ENCODE peak calls at places on chromosome 18, in five cellular contexts. R is progenitor cell of endocrine pancreas, W is fibroblast of mammary gland, I is PC-9, A is cardiac muscle cell. Q is an unnamed sample.

GRCh38 chr18:23943903-23944624 is 70.5 kb upstream of the TTC39C start:
- DNase-seq in A (peak; percentile 64), R (no peak), I (no peak), W (peak; percentile 34), Q (no peak)

GRCh38 chr18:23284629-23285028 is 149.3 kb downstream of the CABLES1 start:
- DNase-seq in A (no peak), W (no peak), I (no peak), R (no peak), Q (no peak)

GRCh38 chr18:54742654-54743053 is 85.6 kb upstream of the RAB27B start:
- DNase-seq in W (peak; percentile 100), I (no peak), R (no peak), A (peak; percentile 99), Q (peak; percentile 99)

GRCh38 chr18:62336618-62337017 is 11.5 kb downstream of the TNFRSF11A start:
- DNase-seq in W (no peak), R (no peak), I (no peak), A (no peak), Q (no peak)

GRCh38 chr18:31821452-31822171 is 60.9 kb upstream of the SLC25A52 start:
- DNase-seq in W (no peak), A (peak; percentile 21), R (no peak), I (no peak), Q (no peak)

GRCh38 chr18:62939433-62939832 is 224.1 kb downstream of the PHLPP1 start:
- DNase-seq in A (peak; percentile 6), R (no peak), W (no peak), I (no peak), Q (no peak)

GRCh38 chr18:7566587-7567486 is at the start of gene PTPRM:
- DNase-seq in W (peak; percentile 71), I (peak; percentile 78), A (peak; percentile 91), R (peak; percentile 75), Q (peak; percentile 79)

GRCh38 chr18:2301316-2301715 is 270.0 kb downstream of the METTL4 start:
- DNase-seq in A (no peak), R (no peak), W (no peak), I (no peak), Q (no peak)

GRCh38 chr18:5986257-5986909 is 91.1 kb upstream of the TMEM200C start:
- DNase-seq in W (no peak), R (no peak), A (no peak), I (no peak), Q (no peak)

GRCh38 chr18:48781990-48782368 is 168.8 kb downstream of the SMAD7 start:
- DNase-seq in A (no peak), I (no peak), R (no peak), W (no peak), Q (no peak)

GRCh38 chr18:31105733-31106132 is 3.5 kb upstream of the DSC2 start:
- DNase-seq in W (no peak), A (no peak), I (no peak), R (no peak), Q (no peak)

GRCh38 chr18:79851489-79851888 is 53.8 kb downstream of the KCNG2 start:
- DNase-seq in A (no peak), I (no peak), R (no peak), W (no peak), Q (no peak)

GRCh38 chr18:23143871-23144270 is 8.6 kb downstream of the CABLES1 start:
- DNase-seq in A (peak; percentile 48), R (no peak), I (no peak), W (no peak), Q (peak; percentile 27)

GRCh38 chr18:36942264-36942663 is 113.3 kb downstream of the KIAA1328 start:
- DNase-seq in W (peak; percentile 56), I (no peak), A (peak; percentile 62), R (no peak), Q (peak; percentile 54)

GRCh38 chr18:22514655-22515054 is 96.9 kb upstream of the CTAGE1 start:
- DNase-seq in A (no peak), W (no peak), R (no peak), I (no peak), Q (no peak)

GRCh38 chr18:64994370-64994769 is 756.4 kb upstream of the CDH7 start:
- DNase-seq in I (no peak), W (no peak), A (no peak), R (no peak), Q (no peak)

GRCh38 chr18:23259701-23260661 is 124.7 kb downstream of the CABLES1 start:
- DNase-seq in R (peak; percentile 29), W (peak; percentile 61), A (peak; percentile 93), I (peak; percentile 77), Q (peak; percentile 66)

GRCh38 chr18:58828399-58829121 is 36.1 kb upstream of the ZNF532 start:
- DNase-seq in R (no peak), I (no peak), A (peak; percentile 41), W (no peak), Q (no peak)

GRCh38 chr18:74796928-74797576 is 199.4 kb downstream of the ZNF407 start:
- DNase-seq in I (no peak), A (peak; percentile 50), R (no peak), W (peak; percentile 66), Q (peak; percentile 4)

GRCh38 chr18:26746284-26747130 is 119.0 kb downstream of the AQP4 start:
- DNase-seq in W (peak; percentile 26), I (no peak), R (no peak), A (peak; percentile 69), Q (peak; percentile 69)

GRCh38 chr18:11055721-11056120 is 93.6 kb downstream of the PIEZO2 start:
- DNase-seq in W (no peak), R (no peak), A (no peak), I (no peak), Q (no peak)

GRCh38 chr18:27040796-27041195 is 144.3 kb downstream of the CHST9 start:
- DNase-seq in W (no peak), R (no peak), A (no peak), I (no peak), Q (no peak)

GRCh38 chr18:72692086-72692485 is 147.9 kb upstream of the CBLN2 start:
- DNase-seq in A (no peak), I (peak; percentile 5), W (no peak), R (no peak), Q (no peak)

GRCh38 chr18:30687501-30687900 is 355.0 kb downstream of the DSC3 start:
- DNase-seq in R (no peak), W (no peak), I (no peak), A (no peak), Q (no peak)

GRCh38 chr18:62523255-62523588 is 397 bp downstream of the ZCCHC2 start:
- DNase-seq in A (no peak), W (no peak), R (peak; percentile 10), I (no peak), Q (no peak)

GRCh38 chr18:2108581-2108980 is 462.7 kb downstream of the METTL4 start:
- DNase-seq in A (no peak), R (no peak), W (peak; percentile 4), I (no peak), Q (no peak)

GRCh38 chr18:10826400-10826799 is 300.6 kb downstream of the NAPG start:
- DNase-seq in R (no peak), W (no peak), I (no peak), A (no peak), Q (no peak)

GRCh38 chr18:75574197-75574596 is 146.7 kb upstream of the SMIM21 start:
- DNase-seq in W (no peak), A (no peak), R (no peak), I (no peak), Q (no peak)

GRCh38 chr18:45365835-45366234 is 249.4 kb upstream of the SLC14A2 start:
- DNase-seq in I (no peak), R (no peak), A (no peak), W (peak; percentile 14), Q (no peak)

GRCh38 chr18:57480724-57481123 is 45.5 kb downstream of the ONECUT2 start:
- DNase-seq in I (no peak), A (no peak), W (no peak), R (no peak), Q (no peak)

GRCh38 chr18:23868341-23868740 is 146.2 kb upstream of the TTC39C start:
- DNase-seq in R (no peak), I (no peak), W (no peak), A (no peak), Q (no peak)

GRCh38 chr18:52150050-52150449 is 189.9 kb upstream of the DCC start:
- DNase-seq in I (peak; percentile 50), A (no peak), R (no peak), W (no peak), Q (peak; percentile 45)

DNA sequence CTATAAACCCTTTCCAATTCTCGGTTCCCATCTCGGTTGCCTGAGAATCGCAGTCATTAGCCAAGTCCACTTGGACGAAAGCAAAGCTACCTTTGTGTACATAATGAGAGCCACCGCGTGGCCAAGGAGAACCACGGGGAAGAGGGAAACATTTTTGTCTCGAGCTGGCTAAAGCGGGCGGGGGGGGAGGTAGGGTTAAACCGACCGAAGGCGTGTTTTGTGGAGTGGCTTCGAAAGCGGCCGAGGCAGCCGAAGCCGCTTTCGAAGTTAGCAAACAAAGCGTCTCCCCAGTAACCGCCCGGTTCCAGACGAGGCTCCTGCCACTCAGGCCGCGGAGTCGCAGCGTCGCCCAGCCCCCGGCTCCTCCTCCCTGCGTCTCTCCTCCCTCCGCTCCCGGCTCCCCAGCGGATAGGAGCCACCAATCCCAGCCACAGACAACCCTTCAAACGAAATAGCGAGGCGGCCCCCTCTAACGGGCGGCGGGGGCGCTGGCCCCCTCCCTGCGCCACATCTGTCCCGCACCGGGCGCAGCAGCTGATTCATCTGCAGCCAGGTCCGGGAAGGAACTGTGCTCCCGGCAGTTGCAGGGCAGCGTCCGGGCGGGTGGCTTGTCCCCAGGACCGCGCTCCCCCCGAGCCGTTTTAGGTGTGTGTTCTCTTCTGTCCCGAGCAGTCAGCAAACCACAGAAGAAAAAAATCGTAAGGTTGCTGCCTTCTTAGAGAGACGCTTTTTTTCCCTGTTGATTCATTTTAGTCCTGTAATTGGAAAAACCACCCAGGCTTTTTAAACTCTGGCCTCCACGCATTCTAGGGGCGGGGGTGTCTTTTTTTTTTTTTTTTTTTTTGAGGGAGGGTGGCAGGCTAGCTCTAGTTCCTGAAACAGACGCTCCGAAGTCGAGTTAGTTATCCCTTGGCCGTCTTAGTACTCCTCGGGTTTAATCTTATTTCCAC is 1.8 kb upstream of the TGIF1 start:
- DNase-seq in R (peak; percentile 90), I (peak; percentile 98), A (peak; percentile 99), W (peak; percentile 96), Q (peak; percentile 98)
- TF ChIP-seq CTCF in R (peak; percentile 24), I (no peak), A (peak; percentile 10), W (no peak), Q (no peak)

GRCh38 chr18:69590150-69590549 is 189.5 kb downstream of the DOK6 start:
- DNase-seq in A (no peak), R (no peak), I (no peak), W (peak; percentile 42), Q (peak; percentile 44)

GRCh38 chr18:69586581-69586980 is 185.9 kb downstream of the DOK6 start:
- DNase-seq in W (no peak), R (no peak), A (no peak), I (no peak), Q (no peak)

GRCh38 chr18:69585696-69586095 is 185.0 kb downstream of the DOK6 start:
- DNase-seq in I (no peak), W (no peak), R (no peak), A (no peak), Q (no peak)

GRCh38 chr18:69584429-69584828 is 183.7 kb downstream of the DOK6 start:
- DNase-seq in R (no peak), W (no peak), I (no peak), A (no peak), Q (no peak)

GRCh38 chr18:69588301-69588700 is 187.6 kb downstream of the DOK6 start:
- DNase-seq in R (no peak), W (no peak), A (peak; percentile 42), I (no peak), Q (peak; percentile 13)
- TF ChIP-seq CTCF in R (no peak), W (no peak), A (peak; percentile 17), I (no peak), Q (no peak)

GRCh38 chr18:67710639-67711038 is 194.1 kb upstream of the DSEL start:
- DNase-seq in R (no peak), I (no peak), A (no peak), W (peak; percentile 12), Q (peak; percentile 14)
- TF ChIP-seq CTCF in R (peak; percentile 20), I (peak; percentile 52), A (peak; percentile 5), W (peak; percentile 26), Q (no peak)

GRCh38 chr18:55997156-55997561 is 409.2 kb upstream of the TCF4 start:
- DNase-seq in R (no peak), A (peak; percentile 37), W (no peak), I (no peak), Q (peak; percentile 23)
- TF ChIP-seq CTCF in R (no peak), A (no peak), W (peak; percentile 5), I (no peak), Q (no peak)